ENCODE peak calls at places on chromosomes 6 and 20, in ten cellular contexts. One of them, this sample, is unnamed.

GRCh38 chr6:91029211-91029610 is 442.3 kb upstream of the MAP3K7 start:
- DNase-seq in esophagus squamous epithelium: no peak
- DNase-seq in A549: no peak
- DNase-seq in endothelial cell of umbilical vein: no peak
- DNase-seq in transverse colon: no peak
- DNase-seq in body of pancreas: peak
- DNase-seq in ovary: no peak
- DNase-seq in IMR-90: no peak
- DNase-seq in heart left ventricle: no peak
- DNase-seq in H54: no peak
- DNase-seq in this sample: no peak

GRCh38 chr6:28220164-28221133 is 4.6 kb upstream of the ZSCAN9 start:
- DNase-seq in esophagus squamous epithelium: no peak
- DNase-seq in A549: no peak
- DNase-seq in endothelial cell of umbilical vein: peak
- DNase-seq in transverse colon: no peak
- DNase-seq in body of pancreas: no peak
- DNase-seq in ovary: no peak
- DNase-seq in IMR-90: peak
- DNase-seq in heart left ventricle: no peak
- DNase-seq in H54: no peak
- DNase-seq in this sample: peak

GRCh38 chr6:87333033-87333432 is 4.0 kb upstream of the GJB7 start:
- DNase-seq in esophagus squamous epithelium: no peak
- DNase-seq in A549: no peak
- DNase-seq in endothelial cell of umbilical vein: no peak
- DNase-seq in transverse colon: no peak
- DNase-seq in body of pancreas: no peak
- DNase-seq in ovary: no peak
- DNase-seq in IMR-90: no peak
- DNase-seq in heart left ventricle: no peak
- DNase-seq in H54: no peak
- DNase-seq in this sample: no peak

GRCh38 chr20:43237651-43238050 is 47.9 kb upstream of the PTPRT start:
- DNase-seq in esophagus squamous epithelium: no peak
- DNase-seq in A549: no peak
- DNase-seq in endothelial cell of umbilical vein: no peak
- DNase-seq in transverse colon: no peak
- DNase-seq in body of pancreas: no peak
- DNase-seq in ovary: no peak
- DNase-seq in IMR-90: no peak
- DNase-seq in heart left ventricle: no peak
- DNase-seq in H54: no peak
- DNase-seq in this sample: no peak

GRCh38 chr6:50831216-50831615 is 12.5 kb downstream of the TFAP2B start:
- DNase-seq in esophagus squamous epithelium: no peak
- DNase-seq in A549: no peak
- DNase-seq in endothelial cell of umbilical vein: no peak
- DNase-seq in transverse colon: no peak
- DNase-seq in body of pancreas: no peak
- DNase-seq in ovary: no peak
- DNase-seq in IMR-90: no peak
- DNase-seq in heart left ventricle: no peak
- DNase-seq in H54: no peak
- DNase-seq in this sample: no peak

GRCh38 chr6:166667886-166668620 is 41.0 kb upstream of the RPS6KA2 start:
- DNase-seq in esophagus squamous epithelium: no peak
- DNase-seq in A549: no peak
- DNase-seq in endothelial cell of umbilical vein: no peak
- DNase-seq in transverse colon: no peak
- DNase-seq in body of pancreas: no peak
- DNase-seq in ovary: no peak
- DNase-seq in IMR-90: no peak
- DNase-seq in heart left ventricle: no peak
- DNase-seq in H54: no peak
- DNase-seq in this sample: no peak

GRCh38 chr6:166109608-166110007 is 58.0 kb downstream of the TBXT start:
- DNase-seq in esophagus squamous epithelium: no peak
- DNase-seq in A549: no peak
- DNase-seq in endothelial cell of umbilical vein: no peak
- DNase-seq in transverse colon: no peak
- DNase-seq in body of pancreas: no peak
- DNase-seq in ovary: no peak
- DNase-seq in IMR-90: no peak
- DNase-seq in heart left ventricle: no peak
- DNase-seq in H54: no peak
- DNase-seq in this sample: no peak

GRCh38 chr6:165325609-165326008 is 16.2 kb upstream of the C6orf118 start:
- DNase-seq in esophagus squamous epithelium: no peak
- DNase-seq in A549: no peak
- DNase-seq in endothelial cell of umbilical vein: no peak
- DNase-seq in transverse colon: no peak
- DNase-seq in body of pancreas: no peak
- DNase-seq in ovary: no peak
- DNase-seq in IMR-90: no peak
- DNase-seq in heart left ventricle: no peak
- DNase-seq in H54: no peak
- DNase-seq in this sample: no peak

DNA sequence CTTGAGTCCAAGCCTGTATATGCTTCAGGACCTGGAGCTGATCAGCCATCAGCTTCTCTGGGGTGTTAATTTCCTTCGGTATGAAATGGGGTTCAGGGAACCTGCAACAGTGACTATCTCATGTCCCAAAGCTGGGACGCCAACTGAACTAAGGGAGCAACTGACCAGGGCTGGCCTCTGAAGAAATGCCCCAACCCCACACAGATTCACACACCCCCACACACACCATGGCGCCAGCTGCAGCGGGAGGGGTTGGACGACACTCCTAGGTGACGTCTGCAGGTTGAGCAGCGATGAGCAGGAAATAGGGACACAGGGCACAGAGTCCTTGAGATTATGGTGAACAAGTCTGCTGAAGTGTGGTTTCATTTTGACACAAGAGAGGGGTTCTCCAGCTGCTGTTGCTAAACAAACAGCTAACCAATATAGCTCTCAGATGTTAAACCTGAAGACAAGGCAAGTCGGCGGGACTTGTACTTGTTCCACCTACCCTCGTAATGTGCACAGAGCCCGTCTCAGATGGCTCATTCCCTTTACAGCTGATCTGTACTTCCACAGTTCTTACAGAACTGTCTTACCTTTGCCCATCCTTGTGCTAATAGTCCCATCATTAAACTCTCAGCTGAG is 7.5 kb upstream of the ADTRP start:
- DNase-seq in esophagus squamous epithelium: no peak
- DNase-seq in A549: no peak
- DNase-seq in endothelial cell of umbilical vein: no peak
- DNase-seq in transverse colon: peak
- DNase-seq in body of pancreas: peak
- DNase-seq in ovary: no peak
- DNase-seq in IMR-90: no peak
- DNase-seq in heart left ventricle: no peak
- DNase-seq in H54: no peak
- DNase-seq in this sample: no peak
- TF ChIP-seq POLR2A in esophagus squamous epithelium: no peak
- TF ChIP-seq POLR2A in A549: no peak
- TF ChIP-seq POLR2A in endothelial cell of umbilical vein: no peak
- TF ChIP-seq POLR2A in transverse colon: peak
- TF ChIP-seq POLR2A in body of pancreas: no peak
- TF ChIP-seq POLR2A in ovary: no peak
- TF ChIP-seq POLR2A in IMR-90: no peak
- TF ChIP-seq POLR2A in heart left ventricle: no peak
- TF ChIP-seq POLR2A in H54: no peak
- TF ChIP-seq POLR2A in this sample: no peak

GRCh38 chr6:118936304-118936703 is 1.3 kb upstream of the MCM9 start:
- DNase-seq in esophagus squamous epithelium: no peak
- DNase-seq in A549: no peak
- DNase-seq in endothelial cell of umbilical vein: no peak
- DNase-seq in transverse colon: no peak
- DNase-seq in body of pancreas: no peak
- DNase-seq in ovary: no peak
- DNase-seq in IMR-90: no peak
- DNase-seq in heart left ventricle: no peak
- DNase-seq in H54: no peak
- DNase-seq in this sample: peak

GRCh38 chr6:118935331-118935668 is 341 bp upstream of the MCM9 start:
- DNase-seq in esophagus squamous epithelium: no peak
- DNase-seq in A549: no peak
- DNase-seq in endothelial cell of umbilical vein: no peak
- DNase-seq in transverse colon: no peak
- DNase-seq in body of pancreas: no peak
- DNase-seq in ovary: no peak
- DNase-seq in IMR-90: no peak
- DNase-seq in heart left ventricle: no peak
- DNase-seq in H54: no peak
- DNase-seq in this sample: no peak

GRCh38 chr6:118932421-118932820 is 2.5 kb downstream of the MCM9 start:
- DNase-seq in esophagus squamous epithelium: no peak
- DNase-seq in A549: no peak
- DNase-seq in endothelial cell of umbilical vein: no peak
- DNase-seq in transverse colon: no peak
- DNase-seq in body of pancreas: no peak
- DNase-seq in ovary: no peak
- DNase-seq in IMR-90: peak
- DNase-seq in heart left ventricle: no peak
- DNase-seq in H54: no peak
- DNase-seq in this sample: no peak

GRCh38 chr6:118933855-118934460 is 1.0 kb downstream of the MCM9 start:
- DNase-seq in esophagus squamous epithelium: no peak
- DNase-seq in A549: no peak
- DNase-seq in endothelial cell of umbilical vein: no peak
- DNase-seq in transverse colon: no peak
- DNase-seq in body of pancreas: no peak
- DNase-seq in ovary: no peak
- DNase-seq in IMR-90: no peak
- DNase-seq in heart left ventricle: no peak
- DNase-seq in H54: no peak
- DNase-seq in this sample: no peak

GRCh38 chr6:118934461-118935330 is at the start of gene MCM9:
- DNase-seq in esophagus squamous epithelium: peak
- DNase-seq in A549: peak
- DNase-seq in endothelial cell of umbilical vein: peak
- DNase-seq in transverse colon: peak
- DNase-seq in body of pancreas: peak
- DNase-seq in ovary: peak
- DNase-seq in IMR-90: peak
- DNase-seq in heart left ventricle: peak
- DNase-seq in H54: peak
- DNase-seq in this sample: peak
- TF ChIP-seq POLR2A in esophagus squamous epithelium: peak
- TF ChIP-seq POLR2A in A549: peak
- TF ChIP-seq POLR2A in endothelial cell of umbilical vein: peak
- TF ChIP-seq POLR2A in transverse colon: peak
- TF ChIP-seq POLR2A in body of pancreas: peak
- TF ChIP-seq POLR2A in ovary: no peak
- TF ChIP-seq POLR2A in IMR-90: peak
- TF ChIP-seq POLR2A in heart left ventricle: peak
- TF ChIP-seq POLR2A in H54: peak
- TF ChIP-seq POLR2A in this sample: peak

GRCh38 chr20:38833857-38834164 is 28.3 kb downstream of the PPP1R16B start:
- DNase-seq in esophagus squamous epithelium: no peak
- DNase-seq in A549: no peak
- DNase-seq in endothelial cell of umbilical vein: no peak
- DNase-seq in transverse colon: no peak
- DNase-seq in body of pancreas: no peak
- DNase-seq in ovary: no peak
- DNase-seq in IMR-90: no peak
- DNase-seq in heart left ventricle: no peak
- DNase-seq in H54: no peak
- DNase-seq in this sample: no peak
- TF ChIP-seq POLR2A in esophagus squamous epithelium: no peak
- TF ChIP-seq POLR2A in A549: no peak
- TF ChIP-seq POLR2A in endothelial cell of umbilical vein: no peak
- TF ChIP-seq POLR2A in transverse colon: no peak
- TF ChIP-seq POLR2A in body of pancreas: no peak
- TF ChIP-seq POLR2A in ovary: no peak
- TF ChIP-seq POLR2A in IMR-90: no peak
- TF ChIP-seq POLR2A in heart left ventricle: no peak
- TF ChIP-seq POLR2A in H54: no peak
- TF ChIP-seq POLR2A in this sample: no peak

GRCh38 chr6:31620586-31621319 is at the start of gene PRRC2A:
- DNase-seq in esophagus squamous epithelium: no peak
- DNase-seq in A549: no peak
- DNase-seq in endothelial cell of umbilical vein: no peak
- DNase-seq in transverse colon: peak
- DNase-seq in body of pancreas: peak
- DNase-seq in ovary: peak
- DNase-seq in IMR-90: peak
- DNase-seq in heart left ventricle: peak
- DNase-seq in H54: peak
- DNase-seq in this sample: peak

GRCh38 chr6:31621991-31622390 is 1.5 kb downstream of the PRRC2A start:
- DNase-seq in esophagus squamous epithelium: no peak
- DNase-seq in A549: no peak
- DNase-seq in endothelial cell of umbilical vein: no peak
- DNase-seq in transverse colon: peak
- DNase-seq in body of pancreas: no peak
- DNase-seq in ovary: no peak
- DNase-seq in IMR-90: no peak
- DNase-seq in heart left ventricle: no peak
- DNase-seq in H54: no peak
- DNase-seq in this sample: no peak

GRCh38 chr6:31621320-31621939 is 915 bp downstream of the PRRC2A start:
- DNase-seq in esophagus squamous epithelium: no peak
- DNase-seq in A549: no peak
- DNase-seq in endothelial cell of umbilical vein: peak
- DNase-seq in transverse colon: no peak
- DNase-seq in body of pancreas: no peak
- DNase-seq in ovary: no peak
- DNase-seq in IMR-90: no peak
- DNase-seq in heart left ventricle: no peak
- DNase-seq in H54: no peak
- DNase-seq in this sample: no peak

GRCh38 chr6:31622678-31623077 is 2.2 kb downstream of the PRRC2A start:
- DNase-seq in esophagus squamous epithelium: no peak
- DNase-seq in A549: no peak
- DNase-seq in endothelial cell of umbilical vein: no peak
- DNase-seq in transverse colon: no peak
- DNase-seq in body of pancreas: peak
- DNase-seq in ovary: no peak
- DNase-seq in IMR-90: no peak
- DNase-seq in heart left ventricle: no peak
- DNase-seq in H54: no peak
- DNase-seq in this sample: peak

DNA sequence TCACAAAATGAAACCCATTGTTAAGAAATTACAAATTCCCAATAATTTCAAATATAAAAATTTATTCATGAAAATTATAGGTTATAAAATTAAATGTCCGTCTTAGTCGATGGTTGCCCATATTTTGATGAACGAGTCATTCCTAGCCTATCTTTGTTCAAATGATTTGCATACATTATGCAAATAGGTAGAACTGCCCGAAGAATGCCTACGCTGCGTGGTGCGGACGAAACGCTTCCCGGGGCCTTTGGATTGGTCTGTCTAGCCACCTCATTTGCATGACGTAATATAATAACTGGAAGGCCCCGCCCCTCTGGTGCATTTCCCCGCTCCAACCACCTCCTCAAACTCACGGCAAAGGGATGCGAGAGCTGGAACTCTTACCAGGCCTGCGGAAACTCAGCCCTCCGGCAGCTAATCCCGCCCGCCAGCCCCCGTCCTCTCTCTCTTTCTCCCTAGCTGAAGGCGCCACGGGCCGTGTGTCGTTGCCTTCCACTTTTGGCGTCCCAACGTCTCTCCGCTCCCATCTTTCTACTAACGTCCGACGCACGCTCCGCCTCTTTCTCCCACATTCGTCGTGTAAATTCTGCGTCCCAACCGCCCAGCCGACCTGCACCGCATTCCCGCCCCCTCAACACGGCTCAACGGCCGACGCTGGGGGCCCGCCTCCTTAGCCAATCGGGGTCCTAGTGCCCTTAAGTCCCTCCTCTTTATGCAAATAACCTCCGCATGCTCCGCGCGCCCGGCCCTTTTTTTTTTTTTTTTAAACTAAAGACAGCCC is 520 bp upstream of the PRRC2A start:
- DNase-seq in esophagus squamous epithelium: peak
- DNase-seq in A549: peak
- DNase-seq in endothelial cell of umbilical vein: peak
- DNase-seq in transverse colon: peak
- DNase-seq in body of pancreas: peak
- DNase-seq in ovary: peak
- DNase-seq in IMR-90: peak
- DNase-seq in heart left ventricle: peak
- DNase-seq in H54: peak
- DNase-seq in this sample: peak
- TF ChIP-seq POLR2A in esophagus squamous epithelium: peak
- TF ChIP-seq POLR2A in A549: peak
- TF ChIP-seq POLR2A in endothelial cell of umbilical vein: peak
- TF ChIP-seq POLR2A in transverse colon: peak
- TF ChIP-seq POLR2A in body of pancreas: peak
- TF ChIP-seq POLR2A in ovary: peak
- TF ChIP-seq POLR2A in IMR-90: peak
- TF ChIP-seq POLR2A in heart left ventricle: peak
- TF ChIP-seq POLR2A in H54: peak
- TF ChIP-seq POLR2A in this sample: peak